ENCODE peak calls at places on chromosomes 3 and 15, in nine cellular contexts. H is T-cell; F is ELF-1; A is NAMALWA; Z is germinal center; S is NCI-H524; X is CD8-positive, alpha-beta memory T cell; P is naive B cell; E is EL. V is an unnamed sample.

GRCh38 chr15:91141102-91141501 is 41.0 kb downstream of the SV2B start:
- DNase-seq in H (no peak), F (no peak), A (no peak), Z (no peak), S (no peak), X (no peak), P (no peak), E (no peak), V (no peak)

GRCh38 chr3:58299839-58300516 is 6.1 kb upstream of the RPP14 start:
- DNase-seq in H (no peak), F (no peak), A (peak; percentile 40), Z (peak; percentile 20), S (peak; percentile 16), X (no peak), P (peak; percentile 20), E (peak; percentile 36), V (no peak)

GRCh38 chr3:25782636-25782937 is 656 bp downstream of the NGLY1 start:
- DNase-seq in H (no peak), F (no peak), A (no peak), Z (no peak), S (no peak), X (no peak), P (no peak), E (no peak), V (no peak)

GRCh38 chr15:82197734-82198594 is 64.6 kb downstream of the EFL1 start:
- DNase-seq in H (peak; percentile 41), F (peak; percentile 60), A (peak; percentile 87), Z (peak; percentile 67), S (peak; percentile 82), X (peak; percentile 51), P (peak; percentile 42), E (peak; percentile 79), V (peak; percentile 48)

GRCh38 chr15:100170280-100170654 is 171.5 kb downstream of the ADAMTS17 start:
- DNase-seq in H (no peak), F (no peak), A (no peak), Z (no peak), S (no peak), X (no peak), P (no peak), E (no peak), V (no peak)

GRCh38 chr3:132997404-132997803 is 40.8 kb upstream of the TMEM108 start:
- DNase-seq in H (no peak), F (no peak), A (no peak), Z (no peak), S (no peak), X (no peak), P (no peak), E (no peak), V (no peak)

GRCh38 chr15:75620776-75621536 is 4.6 kb downstream of the SNUPN start:
- DNase-seq in H (no peak), F (no peak), A (no peak), Z (no peak), S (no peak), X (no peak), P (no peak), E (peak; percentile 85), V (no peak)

GRCh38 chr3:188792788-188793187 is 379.0 kb upstream of the TPRG1 start:
- DNase-seq in H (peak; percentile 2), F (peak; percentile 16), A (peak; percentile 20), Z (no peak), S (peak; percentile 38), X (no peak), P (no peak), E (no peak), V (no peak)

GRCh38 chr3:64859625-64860590 is 172.1 kb upstream of the ADAMTS9 start:
- DNase-seq in H (no peak), F (no peak), A (no peak), Z (no peak), S (no peak), X (no peak), P (no peak), E (no peak), V (no peak)

GRCh38 chr3:48243886-48244285 is 3.0 kb downstream of the ZNF589 start:
- DNase-seq in H (no peak), F (no peak), A (no peak), Z (no peak), S (peak; percentile 50), X (no peak), P (no peak), E (no peak), V (no peak)

GRCh38 chr15:41897327-41897726 is 3.5 kb upstream of the SPTBN5 start:
- DNase-seq in H (no peak), F (peak; percentile 84), A (no peak), Z (no peak), S (no peak), X (no peak), P (no peak), E (no peak), V (no peak)

V was measured in naive thymus-derived CD8-positive, alpha-beta T cell.